ENCODE peak calls at places on chromosomes 4 and X, in six cellular contexts. Y is uterus, C is spleen, P is stomach, O is tibial nerve, D is H54. Z is an unnamed sample.

GRCh38 chr4:123785515-123785914 is 388.9 kb downstream of the SPRY1 start:
- DNase-seq in Y (peak; percentile 77), C (no peak), P (peak; percentile 27), O (peak; percentile 43), D (no peak), Z (no peak)

GRCh38 chr4:61379406-61379805 is 179.3 kb downstream of the ADGRL3 start:
- DNase-seq in Y (no peak), C (no peak), P (no peak), O (no peak), D (no peak), Z (no peak)

GRCh38 chrX:16869393-16870094 is 618 bp downstream of the RBBP7 start:
- DNase-seq in Y (no peak), C (peak; percentile 90), P (peak; percentile 30), O (no peak), D (no peak), Z (peak; percentile 71)

GRCh38 chrX:73851014-73852009 is 288.3 kb downstream of the CHIC1 start:
- DNase-seq in Y (peak; percentile 89), C (peak; percentile 90), P (peak; percentile 87), O (no peak), D (no peak), Z (no peak)

GRCh38 chr4:187175197-187175596 is 451.5 kb upstream of the FAT1 start:
- DNase-seq in Y (no peak), C (no peak), P (no peak), O (no peak), D (no peak), Z (no peak)

GRCh38 chr4:52939739-52940138 is 77.6 kb downstream of the RASL11B start:
- DNase-seq in Y (no peak), C (no peak), P (peak; percentile 29), O (no peak), D (no peak), Z (no peak)

GRCh38 chr4:140662082-140662869 is 93.5 kb upstream of the UCP1 start:
- DNase-seq in Y (no peak), C (no peak), P (no peak), O (no peak), D (no peak), Z (no peak)

GRCh38 chrX:132769609-132770008 is 188.8 kb downstream of the HS6ST2 start:
- DNase-seq in Y (no peak), C (no peak), P (no peak), O (no peak), D (no peak), Z (no peak)

GRCh38 chr4:70802923-70803605 is 36.6 kb downstream of the GRSF1 start:
- DNase-seq in Y (no peak), C (no peak), P (no peak), O (no peak), D (no peak), Z (no peak)

GRCh38 chrX:118727686-118728339 is 407 bp downstream of the IL13RA1 start:
- DNase-seq in Y (peak; percentile 37), C (peak; percentile 83), P (peak; percentile 43), O (no peak), D (no peak), Z (no peak)

GRCh38 chr4:22458112-22458511 is 57.8 kb downstream of the ADGRA3 start:
- DNase-seq in Y (no peak), C (no peak), P (no peak), O (no peak), D (no peak), Z (no peak)

DNA sequence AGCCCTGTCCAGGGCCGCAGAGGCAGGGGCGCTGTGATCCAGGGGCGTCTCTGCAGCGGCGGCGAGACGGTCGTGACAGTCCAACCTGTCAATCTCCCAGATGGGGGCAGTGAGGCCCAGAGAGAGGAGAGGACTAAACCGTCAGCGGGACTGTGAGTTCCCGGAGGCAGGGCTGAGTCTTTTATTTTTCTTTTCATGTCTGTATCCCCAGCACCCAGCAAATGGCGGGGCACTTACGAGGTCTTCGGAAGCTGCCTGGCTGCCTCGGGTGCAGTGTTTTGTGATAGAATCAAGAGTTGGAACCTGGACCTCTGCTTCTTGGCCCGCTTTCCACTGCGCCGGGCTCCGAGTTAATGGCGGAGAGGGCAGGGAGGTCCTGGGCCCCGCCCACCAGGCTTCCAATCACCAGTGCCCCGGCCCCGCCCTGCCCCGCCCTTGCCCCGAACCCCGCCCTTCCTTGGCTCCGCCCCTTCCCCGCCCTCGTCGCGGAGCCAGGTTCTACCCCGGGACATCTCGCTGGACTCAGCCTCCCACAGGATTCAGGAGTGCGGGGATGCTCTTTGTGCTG is 35.3 kb upstream of the GRPEL1 start:
- DNase-seq in Y (peak; percentile 93), C (peak; percentile 94), P (peak; percentile 94), O (peak; percentile 92), D (peak; percentile 82), Z (peak; percentile 77)
- TF ChIP-seq POLR2A in Y (peak; percentile 71), C (no peak), P (no peak), O (peak; percentile 78), D (peak; percentile 49), Z (no peak)

DNA sequence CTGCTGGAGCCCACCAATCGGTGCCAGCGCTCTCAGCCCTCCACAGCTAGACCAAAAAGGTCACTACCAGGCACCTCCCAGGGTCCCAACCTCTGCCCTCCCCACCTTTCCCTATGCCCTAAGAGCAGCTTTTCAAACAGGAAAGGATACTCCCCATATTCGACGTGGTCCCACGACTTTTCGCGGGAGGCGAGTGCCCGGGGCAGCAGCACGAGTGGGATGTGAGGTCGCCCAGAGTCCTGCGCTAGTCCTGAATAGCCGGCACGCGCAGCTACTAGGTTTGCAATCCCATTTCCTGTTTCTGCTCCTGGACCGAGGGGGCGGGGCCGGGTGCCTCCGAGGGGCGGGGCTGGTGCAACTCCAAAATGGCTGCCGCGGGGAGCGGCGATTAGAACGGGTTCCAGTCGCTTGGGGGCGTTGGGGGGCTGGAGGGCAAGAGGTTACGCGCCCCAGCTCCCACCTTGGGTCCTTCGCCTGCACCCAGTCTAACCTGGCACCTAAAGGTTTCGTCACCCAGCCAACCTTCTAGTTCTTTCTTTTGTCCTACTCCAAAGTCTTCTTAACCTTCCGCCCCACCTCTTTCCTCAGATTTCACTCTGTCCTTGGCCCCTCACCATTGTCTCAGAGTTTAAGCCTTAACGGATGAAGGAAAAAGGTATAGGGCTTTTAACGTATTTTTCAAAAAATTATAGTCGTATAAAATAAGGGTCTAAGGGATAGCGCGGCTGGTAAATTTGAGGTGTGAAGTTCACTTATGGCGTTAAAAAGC is 85.0 kb upstream of the TENT5D start:
- DNase-seq in Y (peak; percentile 15), C (peak; percentile 62), P (peak; percentile 65), O (peak; percentile 38), D (no peak), Z (peak; percentile 75)
- TF ChIP-seq POLR2A in Y (no peak), C (no peak), P (no peak), O (no peak), D (no peak), Z (peak; percentile 37)

DNA sequence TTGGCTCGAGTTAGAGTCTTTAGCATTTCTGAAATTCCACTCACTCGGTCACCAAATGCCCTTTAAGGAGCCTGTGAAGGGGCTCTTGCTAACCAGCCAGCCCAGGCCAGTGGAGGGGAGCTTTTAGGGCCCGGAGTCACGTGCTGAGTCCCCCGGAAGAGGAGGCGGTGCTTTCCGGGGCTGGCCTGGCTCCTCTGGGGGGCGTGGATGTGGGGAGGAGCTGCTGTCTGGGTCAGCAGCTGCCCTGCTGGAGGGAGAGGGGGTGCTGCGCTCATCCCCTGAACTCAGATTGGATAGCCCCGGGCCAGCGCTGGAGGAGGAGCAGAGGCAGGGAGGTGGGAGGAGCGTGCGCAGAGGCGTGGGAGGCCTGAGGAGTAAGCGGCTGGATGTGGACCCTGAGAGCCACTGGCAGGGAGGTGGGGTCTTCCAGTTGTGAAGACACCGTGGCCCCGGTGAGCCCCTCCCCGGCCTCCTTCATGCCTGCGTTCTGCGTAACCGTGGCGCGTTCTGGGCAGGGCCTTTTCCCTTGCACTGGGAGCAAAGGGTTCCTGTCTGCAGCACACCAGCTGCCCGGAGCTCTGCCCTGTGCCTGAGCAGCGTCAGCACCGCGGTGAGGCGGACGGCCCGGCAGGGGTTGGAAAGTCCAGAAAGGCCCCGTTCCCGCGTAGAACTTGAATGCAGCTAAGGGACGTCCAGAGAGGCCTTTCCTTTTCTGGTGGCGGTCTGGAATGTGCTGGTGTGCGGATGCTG is 19.7 kb downstream of the MAEA start:
- DNase-seq in Y (peak; percentile 94), C (peak; percentile 93), P (peak; percentile 68), O (peak; percentile 81), D (no peak), Z (peak; percentile 83)
- TF ChIP-seq POLR2A in Y (peak; percentile 32), C (no peak), P (no peak), O (no peak), D (no peak), Z (no peak)

GRCh38 chr4:112284662-112285411 is 867 bp downstream of the TIFA start:
- DNase-seq in Y (no peak), C (peak; percentile 84), P (no peak), O (no peak), D (no peak), Z (no peak)

GRCh38 chr4:112287258-112287873 is 1.7 kb upstream of the TIFA start:
- DNase-seq in Y (no peak), C (no peak), P (no peak), O (no peak), D (no peak), Z (no peak)

GRCh38 chr4:112289407-112290253 is 3.9 kb upstream of the TIFA start:
- DNase-seq in Y (no peak), C (no peak), P (no peak), O (no peak), D (no peak), Z (no peak)

GRCh38 chr4:112290341-112290740 is 4.6 kb upstream of the TIFA start:
- DNase-seq in Y (no peak), C (no peak), P (no peak), O (no peak), D (no peak), Z (no peak)

GRCh38 chr4:112288455-112288854 is 2.8 kb upstream of the TIFA start:
- DNase-seq in Y (no peak), C (no peak), P (no peak), O (no peak), D (no peak), Z (no peak)
- TF ChIP-seq POLR2A in Y (no peak), C (no peak), P (no peak), O (no peak), D (no peak), Z (no peak)

DNA sequence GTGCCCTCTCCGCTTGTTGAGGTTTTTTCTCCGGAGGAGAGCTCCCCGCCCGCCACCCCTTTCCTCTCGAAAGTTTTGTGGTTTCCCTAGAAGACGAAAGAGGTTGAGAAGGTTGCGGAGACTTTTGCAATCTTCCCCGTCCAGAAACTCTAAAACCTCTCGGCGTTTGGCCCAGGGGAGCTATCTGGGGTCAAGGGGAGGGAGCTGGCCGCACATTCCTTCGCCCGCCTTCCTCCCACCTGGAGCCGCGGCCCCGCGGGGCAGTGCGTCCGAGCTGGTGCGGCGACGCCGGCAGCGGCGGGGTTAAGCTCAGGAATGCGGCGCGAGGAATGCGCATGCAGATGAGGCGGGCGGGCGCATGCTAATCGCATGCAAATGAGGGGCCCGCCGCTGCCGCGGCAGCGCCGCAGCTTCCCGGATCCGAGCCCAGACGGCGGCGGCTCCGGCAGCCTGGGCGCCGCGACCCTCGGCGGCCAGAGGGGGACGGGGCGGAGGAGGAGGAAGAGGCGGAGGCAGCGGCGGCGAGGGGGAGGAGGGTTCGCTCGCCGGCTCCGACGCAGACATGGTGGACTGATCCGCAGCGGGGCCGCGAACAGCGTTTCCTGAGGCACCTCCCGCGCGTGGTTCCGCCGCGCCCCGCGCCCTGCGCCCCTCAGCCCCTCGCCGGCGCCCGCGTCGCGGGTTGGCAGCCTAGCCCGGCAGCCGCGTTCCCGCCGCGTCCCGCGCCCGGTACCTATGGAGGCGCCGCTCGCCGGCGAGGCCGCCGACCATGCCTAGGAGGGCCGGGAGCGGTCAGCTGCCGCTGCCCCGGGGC is at the start of gene WWC2:
- DNase-seq in Y (peak; percentile 89), C (peak; percentile 92), P (peak; percentile 91), O (peak; percentile 77), D (peak; percentile 61), Z (peak; percentile 90)
- TF ChIP-seq POLR2A in Y (peak; percentile 89), C (no peak), P (no peak), O (peak; percentile 86), D (peak; percentile 68), Z (peak; percentile 79)

GRCh38 chr4:1011022-1011694 is at the start of gene FGFRL1:
- DNase-seq in Y (peak; percentile 93), C (peak; percentile 96), P (peak; percentile 96), O (peak; percentile 86), D (peak; percentile 81), Z (peak; percentile 89)
- TF ChIP-seq POLR2A in Y (peak; percentile 29), C (no peak), P (no peak), O (no peak), D (peak; percentile 40), Z (no peak)